ENCODE peak calls at places on chromosomes 16 and 17, in five cellular contexts. T is amniotic stem cell; E is stimulated activated CD4-positive, alpha-beta T cell treated with anti-CD3 and anti-CD28 coated beads, Interleukin-1b, Interleukin-23, amount 100 ng/mL, for 4 hours; F is AG04449; Y is tibial artery. P is an unnamed sample.
A peak's percentile ranks its signal among the peaks of the same experiment; 100 is the strongest.

GRCh38 chr16:25838724-25839186 is 147.0 kb downstream of the HS3ST4 start:
- DNase-seq in T (peak; percentile 2), E (peak; percentile 3), F (peak; percentile 3), Y (no peak), P (no peak)

GRCh38 chr16:8892101-8892575 is 10.0 kb downstream of the LITAFD start:
- DNase-seq in T (no peak), E (no peak), F (no peak), Y (no peak), P (peak; percentile 67)

GRCh38 chr17:13776027-13776551 is 174.4 kb upstream of the HS3ST3A1 start:
- DNase-seq in T (no peak), E (no peak), F (no peak), Y (no peak), P (peak; percentile 46)

GRCh38 chr17:18225562-18226283 is at the start of gene LLGL1:
- DNase-seq in T (no peak), E (no peak), F (no peak), Y (no peak), P (no peak)

GRCh38 chr16:2040450-2041105 is 7.1 kb downstream of the NTHL1 start:
- DNase-seq in T (no peak), E (no peak), F (no peak), Y (no peak), P (no peak)

GRCh38 chr16:48611329-48612137 is 1.6 kb upstream of the N4BP1 start:
- DNase-seq in T (no peak), E (no peak), F (no peak), Y (no peak), P (no peak)

GRCh38 chr17:4693416-4693815 is 10.5 kb downstream of the PELP1 start:
- DNase-seq in T (no peak), E (no peak), F (no peak), Y (no peak), P (no peak)

GRCh38 chr17:41417576-41418015 is 6.8 kb downstream of the KRT37 start:
- DNase-seq in T (no peak), E (no peak), F (no peak), Y (no peak), P (no peak)

GRCh38 chr17:49572806-49573420 is 2.8 kb upstream of the NXPH3 start:
- DNase-seq in T (no peak), E (no peak), F (no peak), Y (no peak), P (no peak)

GRCh38 chr16:84737192-84737591 is 37.4 kb downstream of the USP10 start:
- DNase-seq in T (no peak), E (no peak), F (no peak), Y (no peak), P (no peak)

GRCh38 chr16:75288596-75289120 is 37.2 kb upstream of the BCAR1 start:
- DNase-seq in T (no peak), E (no peak), F (no peak), Y (no peak), P (no peak)

GRCh38 chr16:53456625-53457024 is 22.4 kb downstream of the RBL2 start:
- DNase-seq in T (no peak), E (no peak), F (no peak), Y (no peak), P (no peak)

GRCh38 chr17:64091116-64091515 is 38.8 kb downstream of the ERN1 start:
- DNase-seq in T (no peak), E (peak; percentile 12), F (no peak), Y (no peak), P (no peak)

GRCh38 chr17:74987909-74988711 is 678 bp downstream of the CDR2L start:
- DNase-seq in T (peak; percentile 63), E (no peak), F (no peak), Y (peak; percentile 88), P (peak; percentile 65)

GRCh38 chr16:82954224-82954929 is 327.6 kb downstream of the CDH13 start:
- DNase-seq in T (no peak), E (no peak), F (peak; percentile 23), Y (no peak), P (no peak)

GRCh38 chr17:30543456-30543855 is 66.2 kb downstream of the GOSR1 start:
- DNase-seq in T (no peak), E (no peak), F (no peak), Y (no peak), P (no peak)

GRCh38 chr17:56142325-56142724 is 10.9 kb upstream of the ANKFN1 start:
- DNase-seq in T (peak; percentile 49), E (no peak), F (peak; percentile 77), Y (peak; percentile 32), P (no peak)

GRCh38 chr16:86975445-86975844 is 341.7 kb downstream of the C16orf95 start:
- DNase-seq in T (no peak), E (no peak), F (peak; percentile 52), Y (peak; percentile 61), P (no peak)

GRCh38 chr16:8986818-8987191 is 23.1 kb upstream of the USP7 start:
- DNase-seq in T (no peak), E (no peak), F (no peak), Y (no peak), P (no peak)

GRCh38 chr16:84367750-84368320 is 503 bp upstream of the ATP2C2 start:
- DNase-seq in T (no peak), E (no peak), F (no peak), Y (no peak), P (no peak)

GRCh38 chr17:62656446-62656845 is 29.0 kb downstream of the MRC2 start:
- DNase-seq in T (no peak), E (no peak), F (no peak), Y (no peak), P (no peak)

GRCh38 chr17:69523252-69523861 is 108.9 kb downstream of the MAP2K6 start:
- DNase-seq in T (peak; percentile 34), E (no peak), F (no peak), Y (peak; percentile 26), P (peak; percentile 41)

GRCh38 chr16:74607310-74607966 is 524 bp upstream of the GLG1 start:
- DNase-seq in T (no peak), E (no peak), F (no peak), Y (no peak), P (no peak)

GRCh38 chr17:1461193-1461944 is 5.3 kb upstream of the CRK start:
- DNase-seq in T (no peak), E (no peak), F (no peak), Y (no peak), P (no peak)

GRCh38 chr16:11254913-11255736 is 879 bp downstream of the SOCS1 start:
- DNase-seq in T (peak; percentile 11), E (no peak), F (no peak), Y (peak; percentile 31), P (peak; percentile 26)

GRCh38 chr16:530111-530817 is 2.8 kb downstream of the CAPN15 start:
- DNase-seq in T (no peak), E (no peak), F (no peak), Y (no peak), P (no peak)

GRCh38 chr16:72805486-72805885 is 242.4 kb downstream of the ZFHX3 start:
- DNase-seq in T (no peak), E (no peak), F (no peak), Y (no peak), P (no peak)

GRCh38 chr17:28476076-28476475 is 2.6 kb downstream of the SLC13A2 start:
- DNase-seq in T (no peak), E (no peak), F (no peak), Y (no peak), P (no peak)

GRCh38 chr16:88339926-88340754 is 42.6 kb upstream of the ZNF469 start:
- DNase-seq in T (no peak), E (no peak), F (no peak), Y (no peak), P (no peak)

GRCh38 chr17:18182978-18183333 is 672 bp upstream of the ALKBH5 start:
- DNase-seq in T (peak; percentile 76), E (peak; percentile 68), F (peak; percentile 37), Y (peak; percentile 83), P (peak; percentile 81)

P was measured in gastrocnemius medialis.